ENCODE peak calls at places on chromosomes 6 and 20, in eight cellular contexts. I, O, K, M, Y, G, F and V are unnamed samples.

GRCh38 chr6:131053546-131054240 is 9.4 kb downstream of the EPB41L2 start:
- DNase-seq in K (no peak), I (no peak), O (no peak), Y (no peak), M (no peak), G (no peak), F (no peak), V (no peak)

GRCh38 chr20:12318043-12318442 is 400.4 kb downstream of the BTBD3 start:
- DNase-seq in F (no peak), G (no peak), Y (no peak), K (no peak), M (no peak), O (no peak), I (no peak), V (no peak)

GRCh38 chr6:13729891-13730290 is 18.3 kb upstream of the RANBP9 start:
- DNase-seq in F (no peak), M (no peak), Y (no peak), G (no peak), K (no peak), I (no peak), O (no peak), V (no peak)

GRCh38 chr6:26457407-26457795 is 354 bp upstream of the BTN2A1 start:
- DNase-seq in I (no peak), G (no peak), Y (no peak), O (peak), F (peak), M (no peak), K (peak), V (no peak)

GRCh38 chr20:58930496-58930895 is 50.6 kb upstream of the NELFCD start:
- DNase-seq in M (no peak), F (no peak), K (no peak), O (no peak), I (no peak), Y (no peak), G (no peak), V (no peak)

GRCh38 chr6:94005835-94006234 is 586.5 kb upstream of the EPHA7 start:
- DNase-seq in F (no peak), K (no peak), O (no peak), G (no peak), Y (no peak), M (no peak), I (no peak), V (no peak)

GRCh38 chr6:132513821-132514545 is 1.1 kb upstream of the STX7 start:
- DNase-seq in K (no peak), O (no peak), F (no peak), M (no peak), Y (no peak), G (no peak), I (no peak), V (no peak)

GRCh38 chr6:101163611-101164010 is 229.9 kb upstream of the GRIK2 start:
- DNase-seq in G (no peak), M (no peak), O (no peak), I (no peak), K (no peak), Y (no peak), F (no peak), V (no peak)

GRCh38 chr20:4171538-4172116 is 156.3 kb upstream of the RNF24 start:
- DNase-seq in Y (no peak), F (peak), M (no peak), G (no peak), I (no peak), K (no peak), O (no peak), V (no peak)

GRCh38 chr6:118410001-118410400 is 138.1 kb upstream of the PLN start:
- DNase-seq in F (no peak), K (no peak), G (no peak), M (no peak), O (no peak), I (no peak), Y (no peak), V (no peak)

GRCh38 chr20:2080532-2081224 is 20.9 kb upstream of the STK35 start:
- DNase-seq in I (no peak), O (no peak), Y (no peak), K (no peak), F (no peak), G (no peak), M (no peak), V (no peak)

GRCh38 chr20:17935186-17935585 is 33.4 kb downstream of the SNX5 start:
- DNase-seq in F (peak), M (no peak), K (no peak), G (no peak), Y (no peak), I (no peak), O (no peak), V (no peak)

GRCh38 chr6:105985816-105986632 is 100.1 kb upstream of the PRDM1 start:
- DNase-seq in M (no peak), F (no peak), Y (no peak), I (no peak), G (peak), K (peak), O (no peak), V (no peak)

GRCh38 chr6:26520088-26520839 is 17.9 kb upstream of the HMGN4 start:
- DNase-seq in M (no peak), K (no peak), O (no peak), F (peak), G (peak), Y (no peak), I (no peak), V (no peak)

GRCh38 chr6:144659735-144660246 is 374.7 kb downstream of the UTRN start:
- DNase-seq in I (no peak), F (no peak), M (no peak), K (no peak), G (no peak), Y (no peak), O (no peak), V (no peak)

GRCh38 chr20:57476073-57476526 is 48.8 kb downstream of the CTCFL start:
- DNase-seq in Y (no peak), O (no peak), M (no peak), F (peak), I (no peak), G (peak), K (no peak), V (no peak)

GRCh38 chr6:150495126-150495525 is 104.6 kb upstream of the PLEKHG1 start:
- DNase-seq in M (no peak), Y (no peak), K (no peak), G (no peak), I (no peak), F (no peak), O (no peak), V (no peak)

GRCh38 chr6:166456360-166457156 is 73.8 kb upstream of the MPC1 start:
- DNase-seq in K (no peak), M (no peak), G (peak), F (peak), I (no peak), O (no peak), Y (no peak), V (peak)

GRCh38 chr6:16698988-16699868 is 62.0 kb downstream of the ATXN1 start:
- DNase-seq in K (no peak), G (peak), Y (no peak), I (no peak), M (no peak), F (peak), O (peak), V (no peak)

GRCh38 chr6:137389150-137389664 is 105.0 kb downstream of the OLIG3 start:
- DNase-seq in I (peak), K (no peak), O (peak), G (peak), F (no peak), M (peak), Y (peak), V (no peak)

GRCh38 chr6:142276256-142276655 is 25.6 kb upstream of the ADGRG6 start:
- DNase-seq in M (no peak), G (no peak), O (no peak), K (no peak), F (no peak), Y (no peak), I (no peak), V (peak)

GRCh38 chr20:13262701-13263335 is 41.7 kb downstream of the ISM1 start:
- DNase-seq in M (no peak), G (no peak), O (no peak), K (no peak), Y (no peak), I (no peak), F (peak), V (no peak)

GRCh38 chr20:63829598-63829942 is 1.5 kb downstream of the ZBTB46 start:
- DNase-seq in O (peak), Y (no peak), M (no peak), G (peak), I (no peak), K (no peak), F (no peak), V (no peak)

GRCh38 chr6:43436577-43437282 is 9.4 kb downstream of the ABCC10 start:
- DNase-seq in K (no peak), M (no peak), F (peak), O (no peak), G (no peak), Y (no peak), I (no peak), V (no peak)

GRCh38 chr6:150686566-150686965 is 86.9 kb downstream of the PLEKHG1 start:
- DNase-seq in K (no peak), I (no peak), F (no peak), G (no peak), O (no peak), M (no peak), Y (no peak), V (no peak)

GRCh38 chr6:140062042-140063041 is 687.9 kb upstream of the CITED2 start:
- DNase-seq in O (no peak), G (no peak), K (no peak), Y (no peak), I (no peak), M (peak), F (no peak), V (no peak)

GRCh38 chr20:36467076-36467999 is 74.0 kb upstream of the MYL9 start:
- DNase-seq in F (peak), G (peak), I (peak), O (peak), K (no peak), M (no peak), Y (no peak), V (peak)

GRCh38 chr6:128491643-128492206 is 28.7 kb downstream of the PTPRK start:
- DNase-seq in F (peak), O (no peak), K (no peak), I (no peak), Y (no peak), M (no peak), G (peak), V (no peak)